ENCODE peak calls at places on chromosomes 6 and 20, in six cellular contexts. D is neuronal stem cell, S is IMR-90, Y is trophoblast cell, O is mesenchymal stem cell, L is H1. U is an unnamed sample.

GRCh38 chr20:32614772-32615171 is 29.6 kb upstream of the NOL4L start:
- DNase-seq in O (no peak), L (no peak), S (no peak), D (no peak), Y (no peak), U (no peak)

GRCh38 chr20:57749861-57750260 is 40.0 kb upstream of the PMEPA1 start:
- DNase-seq in Y (no peak), L (no peak), O (no peak), D (no peak), S (no peak), U (no peak)

GRCh38 chr6:36688534-36689075 is 9.0 kb upstream of the RAB44 start:
- DNase-seq in Y (peak; percentile 15), L (no peak), D (no peak), O (peak; percentile 72), S (peak; percentile 50), U (no peak)

GRCh38 chr6:14799928-14800327 is 445.9 kb upstream of the JARID2 start:
- DNase-seq in S (peak; percentile 81), L (no peak), O (peak; percentile 85), Y (peak; percentile 78), D (peak; percentile 65), U (peak; percentile 69)

GRCh38 chr6:139367810-139368321 is 6.6 kb downstream of the CITED2 start:
- DNase-seq in S (no peak), Y (peak; percentile 37), L (no peak), O (peak; percentile 60), D (peak; percentile 65), U (peak; percentile 77)

GRCh38 chr20:49899551-49900383 is 15.6 kb downstream of the SPATA2 start:
- DNase-seq in Y (no peak), L (no peak), S (peak; percentile 12), O (no peak), D (no peak), U (no peak)

GRCh38 chr6:127515234-127515793 is 3.8 kb downstream of the MTCL3 start:
- DNase-seq in L (peak; percentile 81), D (peak; percentile 53), S (no peak), O (no peak), Y (no peak), U (peak; percentile 82)

GRCh38 chr6:99079058-99079457 is 131.3 kb upstream of the FBXL4 start:
- DNase-seq in D (no peak), O (no peak), L (no peak), S (no peak), Y (no peak), U (no peak)

GRCh38 chr6:168400044-168400443 is 40.9 kb upstream of the SMOC2 start:
- DNase-seq in S (no peak), L (no peak), D (no peak), O (no peak), Y (no peak), U (no peak)

GRCh38 chr20:32470025-32470861 is 112.1 kb downstream of the ASXL1 start:
- DNase-seq in Y (peak; percentile 10), O (peak; percentile 96), L (peak; percentile 84), D (no peak), S (peak; percentile 70), U (peak; percentile 85)

DNA sequence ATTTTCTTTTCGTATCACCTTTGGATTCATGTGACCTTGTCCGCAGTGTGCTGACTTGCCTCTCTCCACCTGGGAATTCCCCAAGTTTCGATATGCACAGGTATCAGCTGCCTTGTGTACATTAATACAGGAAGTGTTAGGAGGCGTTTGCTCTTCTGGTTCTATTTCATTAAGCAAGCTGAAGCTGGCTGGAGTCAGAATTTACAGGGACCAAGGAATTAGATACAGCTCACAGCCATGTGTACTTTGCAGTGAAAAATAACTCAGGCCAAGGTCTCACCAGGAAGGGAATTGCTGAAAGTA is 14.1 kb upstream of the TIAM2 start:
- DNase-seq in S (no peak), Y (no peak), O (no peak), L (no peak), D (no peak), U (no peak)
- H3K14ac ChIP-seq in S (no peak overlapping the region), Y (no peak overlapping the region), O (no peak overlapping the region), L (no peak overlapping the region), D (no peak overlapping the region), U (no peak overlapping the region)

GRCh38 chr20:46987001-46987400 is 92.4 kb downstream of the EYA2 start:
- DNase-seq in L (no peak), O (no peak), Y (no peak), D (no peak), S (no peak), U (no peak)

GRCh38 chr20:46983466-46983865 is 88.8 kb downstream of the EYA2 start:
- DNase-seq in S (no peak), Y (peak; percentile 30), O (no peak), D (no peak), L (no peak), U (no peak)

GRCh38 chr20:46985671-46986070 is 91.0 kb downstream of the EYA2 start:
- DNase-seq in O (no peak), L (no peak), S (no peak), D (no peak), Y (no peak), U (no peak)

GRCh38 chr20:46985241-46985640 is 90.6 kb downstream of the EYA2 start:
- DNase-seq in D (no peak), O (no peak), S (peak; percentile 9), Y (no peak), L (no peak), U (no peak)

GRCh38 chr20:46984391-46984790 is 89.7 kb downstream of the EYA2 start:
- DNase-seq in L (no peak), O (no peak), D (no peak), S (peak; percentile 31), Y (no peak), U (no peak)
- H4K91ac ChIP-seq in L (no peak overlapping the region), O (no peak overlapping the region), D (no peak overlapping the region), S (no peak overlapping the region), Y (no peak overlapping the region), U (no peak overlapping the region)

DNA sequence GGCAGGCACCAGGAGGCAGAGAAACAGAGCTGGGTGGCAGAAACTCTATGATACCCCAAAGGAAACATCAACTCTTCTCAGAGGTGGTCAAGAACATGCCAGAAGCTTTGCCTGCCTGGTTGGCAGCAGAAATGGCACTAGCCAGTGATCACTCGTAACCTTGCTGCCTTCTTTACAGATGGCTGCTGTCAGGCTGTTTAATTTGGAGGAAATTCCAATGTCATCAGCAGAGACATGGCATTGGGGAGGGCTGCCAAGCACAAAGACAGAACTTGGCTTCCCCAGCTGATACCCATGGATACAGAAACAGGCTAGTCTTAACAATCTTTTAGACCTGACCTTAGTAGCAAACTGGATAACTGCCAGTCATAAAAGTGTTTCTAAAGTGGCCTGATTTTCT is 153.6 kb downstream of the GMPR start:
- DNase-seq in L (no peak), S (no peak), D (no peak), O (no peak), Y (no peak), U (no peak)
- H3K14ac ChIP-seq in L (no peak overlapping the region), S (peak overlapping the region; percentile 85), D (no peak overlapping the region), O (no peak overlapping the region), Y (no peak overlapping the region), U (no peak overlapping the region)

GRCh38 chr20:45114465-45115385 is at the start of gene WFDC5:
- DNase-seq in L (peak; percentile 52), D (no peak), S (no peak), O (no peak), Y (no peak), U (no peak)
- H4K91ac ChIP-seq in L (no peak within 1 kb of the TSS), D (no peak within 1 kb of the TSS), S (no peak within 1 kb of the TSS), O (no peak within 1 kb of the TSS), Y (no peak within 1 kb of the TSS), U (no peak within 1 kb of the TSS)

GRCh38 chr20:43558412-43559146 is at the start of gene SGK2:
- DNase-seq in Y (peak; percentile 64), O (peak; percentile 61), S (peak; percentile 43), D (no peak), L (no peak), U (no peak)

GRCh38 chr20:43559147-43559477 is 285 bp downstream of the SGK2 start:
- DNase-seq in S (no peak), Y (no peak), D (no peak), L (no peak), O (no peak), U (no peak)

GRCh38 chr20:43550456-43550855 is 8.4 kb upstream of the SGK2 start:
- DNase-seq in L (no peak), S (no peak), Y (no peak), D (no peak), O (no peak), U (no peak)

GRCh38 chr20:43549416-43550136 is 9.3 kb upstream of the SGK2 start:
- DNase-seq in O (no peak), S (no peak), L (no peak), D (no peak), Y (no peak), U (no peak)

DNA sequence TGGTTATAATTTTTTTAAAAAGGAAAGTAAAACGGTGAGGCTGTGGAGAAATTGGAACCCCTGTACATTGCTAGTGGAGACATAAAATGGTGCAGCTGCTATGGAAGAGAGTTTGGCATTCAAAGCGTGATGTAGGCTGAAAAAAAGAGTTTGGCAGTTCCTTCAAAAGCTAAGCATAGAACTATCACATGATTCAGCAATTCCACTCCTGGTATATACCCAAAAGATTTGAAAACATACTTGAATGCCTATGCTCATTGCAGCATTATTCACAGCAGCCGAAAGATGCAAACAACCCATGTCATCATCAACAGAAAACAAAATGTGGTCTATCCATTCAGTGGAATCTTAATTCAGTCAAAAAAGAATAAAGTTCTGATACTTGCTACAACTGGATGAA is 4.5 kb upstream of the SGK2 start:
- DNase-seq in S (no peak), O (no peak), D (no peak), Y (no peak), L (no peak), U (no peak)
- H3K14ac ChIP-seq in S (no peak overlapping the region), O (no peak overlapping the region), D (no peak overlapping the region), Y (no peak overlapping the region), L (no peak overlapping the region), U (no peak overlapping the region)

DNA sequence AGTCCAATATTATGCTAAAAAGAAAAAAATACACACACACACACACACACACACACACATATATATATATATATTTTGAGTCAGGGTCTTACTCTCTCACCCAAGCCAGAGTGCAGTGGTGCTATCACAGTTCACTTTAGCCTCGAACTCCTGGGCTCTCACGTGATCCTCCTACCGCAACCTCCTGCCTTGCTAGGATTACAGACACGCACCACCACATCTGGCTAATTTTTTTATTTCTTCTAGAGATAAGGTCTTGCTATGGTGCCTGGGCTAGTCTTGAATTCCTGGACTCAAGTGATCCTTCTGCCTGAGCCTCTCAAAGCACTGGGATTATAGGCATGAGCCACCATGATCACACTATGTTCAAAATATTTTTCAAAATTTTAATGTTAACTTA is 43.5 kb downstream of the NUP153 start:
- DNase-seq in Y (no peak), O (no peak), L (no peak), D (no peak), S (no peak), U (no peak)
- H4K91ac ChIP-seq in Y (no peak overlapping the region), O (no peak overlapping the region), L (no peak overlapping the region), D (no peak overlapping the region), S (no peak overlapping the region), U (no peak overlapping the region)

U was measured in H9.